ENCODE peak calls at places on chromosomes 4 and X, in nine cellular contexts. L, S, W, E, H, G, A, U and T are unnamed samples.

GRCh38 chr4:90080116-90080515 is 47.1 kb upstream of the CCSER1 start:
- DNase-seq in A (no peak), E (no peak), W (no peak), H (no peak), G (no peak), L (no peak), U (no peak), S (no peak), T (no peak)

GRCh38 chrX:131734621-131735020 is 190.7 kb downstream of the OR13H1 start:
- DNase-seq in G (peak), S (peak), H (peak), W (no peak), E (peak), L (no peak), U (peak), A (no peak), T (no peak)

GRCh38 chrX:123186796-123187195 is 2.7 kb downstream of the GRIA3 start:
- DNase-seq in H (no peak), S (no peak), W (no peak), G (no peak), U (no peak), A (no peak), E (no peak), L (no peak), T (no peak)

GRCh38 chrX:22686138-22686541 is 313.6 kb upstream of the DDX53 start:
- DNase-seq in U (peak), E (peak), G (no peak), W (no peak), A (no peak), S (no peak), L (no peak), H (no peak), T (no peak)

GRCh38 chr4:176207839-176208238 is 12.5 kb upstream of the SPATA4 start:
- DNase-seq in U (no peak), S (no peak), L (no peak), E (no peak), W (no peak), A (peak), G (no peak), H (no peak), T (no peak)

GRCh38 chrX:106874075-106874474 is 29.1 kb downstream of the RIPPLY1 start:
- DNase-seq in E (no peak), A (peak), G (no peak), W (no peak), S (no peak), L (no peak), H (peak), U (no peak), T (no peak)

GRCh38 chr4:52199574-52200338 is 148.7 kb downstream of the SPATA18 start:
- DNase-seq in L (no peak), H (no peak), A (no peak), U (peak), W (no peak), E (no peak), S (no peak), G (no peak), T (no peak)

GRCh38 chr4:94127707-94128328 is 79.8 kb upstream of the SMARCAD1 start:
- DNase-seq in H (no peak), W (no peak), E (no peak), G (no peak), A (peak), L (no peak), U (no peak), S (no peak), T (peak)